ENCODE peak calls at places on chromosome 15, in six cellular contexts. U is HepG2, J is K562, G is A549, S is HCT116, Q is GM12878. B is an unnamed sample.

GRCh38 chr15:27458370-27459084 is 487.5 kb downstream of the GABRG3 start:
- DNase-seq in U (no peak), J (no peak), G (no peak), S (no peak), Q (no peak), B (no peak)

GRCh38 chr15:74270854-74271520 is 34.9 kb downstream of the CCDC33 start:
- DNase-seq in U (no peak), J (no peak), G (no peak), S (no peak), Q (no peak), B (no peak)

GRCh38 chr15:48937886-48938285 is 25.8 kb downstream of the SHC4 start:
- DNase-seq in U (no peak), J (no peak), G (no peak), S (no peak), Q (no peak), B (no peak)

GRCh38 chr15:31887246-31887645 is 143.1 kb upstream of the CHRNA7 start:
- DNase-seq in U (no peak), J (no peak), G (no peak), S (no peak), Q (no peak), B (no peak)

GRCh38 chr15:91186892-91187644 is 87.0 kb downstream of the SV2B start:
- DNase-seq in U (peak), J (no peak), G (no peak), S (no peak), Q (no peak), B (peak)

GRCh38 chr15:101373580-101373979 is 78.5 kb upstream of the SNRPA1 start:
- DNase-seq in U (no peak), J (no peak), G (no peak), S (no peak), Q (no peak), B (no peak)

GRCh38 chr15:51087513-51087912 is 7.2 kb downstream of the TNFAIP8L3 start:
- DNase-seq in U (no peak), J (no peak), G (no peak), S (no peak), Q (no peak), B (no peak)

GRCh38 chr15:39188930-39189329 is 391.9 kb upstream of the THBS1 start:
- DNase-seq in U (peak), J (no peak), G (peak), S (peak), Q (no peak), B (peak)

GRCh38 chr15:81052046-81052445 is 51.3 kb downstream of the TLNRD1 start:
- DNase-seq in U (no peak), J (no peak), G (no peak), S (no peak), Q (no peak), B (no peak)

GRCh38 chr15:51888593-51889195 is 59.2 kb downstream of the TMOD3 start:
- DNase-seq in U (no peak), J (peak), G (peak), S (no peak), Q (no peak), B (peak)

GRCh38 chr15:32838820-32839219 is 121.0 kb downstream of the GREM1 start:
- DNase-seq in U (peak), J (no peak), G (peak), S (no peak), Q (no peak), B (peak)

GRCh38 chr15:56425276-56425675 is 39.7 kb downstream of the MNS1 start:
- DNase-seq in U (no peak), J (no peak), G (no peak), S (no peak), Q (no peak), B (no peak)

GRCh38 chr15:42749266-42749665 is 12.3 kb upstream of the CDAN1 start:
- DNase-seq in U (no peak), J (no peak), G (no peak), S (no peak), Q (no peak), B (no peak)

GRCh38 chr15:75191235-75191634 is 10.4 kb upstream of the C15orf39 start:
- DNase-seq in U (no peak), J (no peak), G (no peak), S (no peak), Q (no peak), B (no peak)

GRCh38 chr15:27884726-27885125 is 214.4 kb downstream of the OCA2 start:
- DNase-seq in U (no peak), J (no peak), G (no peak), S (no peak), Q (no peak), B (no peak)

GRCh38 chr15:98898122-98898521 is 109.5 kb downstream of the PGPEP1L start:
- DNase-seq in U (no peak), J (no peak), G (no peak), S (no peak), Q (no peak), B (no peak)

GRCh38 chr15:98894312-98894711 is 113.3 kb downstream of the PGPEP1L start:
- DNase-seq in U (no peak), J (no peak), G (no peak), S (no peak), Q (no peak), B (no peak)

GRCh38 chr15:98896002-98896721 is 111.4 kb downstream of the PGPEP1L start:
- DNase-seq in U (no peak), J (no peak), G (peak), S (no peak), Q (no peak), B (peak)

GRCh38 chr15:98899266-98900021 is 108.1 kb downstream of the PGPEP1L start:
- DNase-seq in U (no peak), J (no peak), G (no peak), S (no peak), Q (no peak), B (no peak)

GRCh38 chr15:98896802-98897732 is 110.5 kb downstream of the PGPEP1L start:
- DNase-seq in U (peak), J (no peak), G (peak), S (peak), Q (no peak), B (peak)
- TF ChIP-seq CEBPB in U (no peak), J (no peak), G (peak), S (peak), Q (no peak), B (peak)

DNA sequence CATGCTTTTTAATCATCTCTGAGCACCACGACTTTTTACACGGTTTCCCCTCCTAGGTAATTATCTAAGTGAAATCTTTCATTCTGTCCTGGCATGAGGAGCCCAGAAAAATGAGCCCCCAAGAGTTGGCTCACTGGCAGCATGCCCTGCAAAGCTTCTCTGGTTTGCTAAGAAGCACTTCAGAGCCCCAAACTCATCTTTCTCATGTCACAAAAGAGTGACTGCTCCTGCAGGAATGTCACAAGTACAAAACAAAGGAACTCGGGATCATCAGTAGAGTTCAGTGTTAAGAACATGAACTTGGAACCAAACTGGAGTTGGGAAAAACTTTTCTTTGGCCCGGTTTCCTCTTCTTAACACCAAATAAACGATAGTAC is 123.9 kb downstream of the FOXB1 start:
- DNase-seq in U (no peak), J (no peak), G (no peak), S (no peak), Q (no peak), B (peak)
- TF ChIP-seq CEBPB in U (no peak), J (no peak), G (no peak), S (no peak), Q (no peak), B (no peak)

DNA sequence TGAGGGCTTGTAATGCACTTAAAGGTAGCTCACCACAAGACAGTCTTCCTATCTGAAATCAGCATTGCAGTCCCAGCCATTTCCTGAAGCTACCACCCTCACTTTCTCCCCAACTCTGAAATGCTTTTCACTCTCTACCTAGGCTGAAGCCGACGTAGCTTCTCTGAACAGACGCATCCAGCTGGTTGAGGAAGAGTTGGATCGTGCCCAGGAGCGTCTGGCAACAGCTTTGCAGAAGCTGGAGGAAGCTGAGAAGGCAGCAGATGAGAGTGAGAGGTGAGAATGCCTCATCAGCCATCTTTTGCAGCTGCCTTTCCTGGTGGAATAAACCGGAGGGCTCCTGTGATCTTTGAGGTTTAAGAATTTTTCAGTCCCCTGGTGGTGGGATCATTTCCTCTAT is 14.3 kb downstream of the TPM1 start:
- DNase-seq in U (no peak), J (no peak), G (no peak), S (no peak), Q (no peak), B (peak)
- TF ChIP-seq CEBPB in U (no peak), J (no peak), G (no peak), S (no peak), Q (no peak), B (no peak)

GRCh38 chr15:59105839-59106238 is 893 bp downstream of the CCNB2 start:
- DNase-seq in U (no peak), J (no peak), G (peak), S (no peak), Q (no peak), B (no peak)
- TF ChIP-seq CEBPB in U (no peak), J (no peak), G (no peak), S (no peak), Q (no peak), B (no peak)

DNA sequence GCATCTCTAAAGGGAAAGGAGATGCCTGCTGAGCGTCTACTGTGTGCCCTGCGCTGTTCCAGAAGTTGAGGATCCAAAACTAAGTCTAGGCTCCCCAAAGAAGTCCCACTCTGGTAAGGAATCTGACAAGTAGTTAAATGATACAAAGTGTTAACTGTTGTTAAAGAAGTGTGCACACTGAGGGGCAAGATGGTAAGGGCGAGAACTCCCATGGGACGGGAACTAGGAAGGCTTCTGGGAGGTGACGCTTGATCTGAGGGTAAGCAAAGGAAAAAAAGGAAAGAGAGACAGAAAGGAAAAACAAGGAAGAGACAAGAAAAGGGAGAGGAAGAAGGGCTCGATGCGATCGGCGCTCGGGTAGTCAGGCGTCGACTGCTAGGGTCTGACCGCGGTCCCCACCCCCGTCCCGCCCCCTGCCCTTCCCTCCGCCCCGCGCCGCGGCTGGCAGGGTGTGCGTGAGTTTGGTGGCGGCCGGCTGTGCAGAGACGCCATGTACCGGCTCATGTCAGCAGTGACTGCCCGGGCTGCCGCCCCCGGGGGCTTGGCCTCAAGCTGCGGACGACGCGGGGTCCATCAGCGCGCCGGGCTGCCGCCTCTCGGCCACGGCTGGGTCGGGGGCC is at the start of gene LACTB:
- DNase-seq in U (peak), J (peak), G (peak), S (peak), Q (peak), B (peak)
- TF ChIP-seq CEBPB in U (no peak), J (no peak), G (no peak), S (no peak), Q (no peak), B (no peak)

DNA sequence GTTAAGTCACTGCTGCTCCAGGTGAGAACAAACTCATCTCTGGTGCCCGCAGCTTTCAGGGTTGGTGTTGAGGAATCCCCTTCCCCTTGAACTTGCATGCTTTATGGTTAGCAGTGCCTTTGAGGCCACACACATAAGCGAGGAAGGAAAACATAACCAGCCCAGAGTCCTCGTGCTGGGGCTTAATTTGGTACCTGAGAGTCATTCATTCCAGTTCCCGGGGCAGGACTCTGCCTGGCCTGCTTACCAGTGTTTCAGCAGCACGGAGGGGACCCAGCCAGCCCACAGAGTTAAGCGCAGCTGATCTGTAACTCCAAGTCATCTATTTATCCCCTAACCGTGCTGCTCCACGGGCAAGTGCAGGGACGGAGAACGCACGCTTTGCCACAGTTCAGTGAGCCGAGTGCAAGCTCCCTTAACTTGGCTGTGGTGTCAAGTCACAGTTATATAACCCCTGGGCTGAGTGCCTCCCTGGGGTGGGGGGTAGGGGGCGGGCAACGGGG is 302.3 kb upstream of the ICE2 start:
- DNase-seq in U (no peak), J (no peak), G (no peak), S (no peak), Q (no peak), B (no peak)
- TF ChIP-seq CEBPB in U (no peak), J (no peak), G (no peak), S (no peak), Q (no peak), B (no peak)

DNA sequence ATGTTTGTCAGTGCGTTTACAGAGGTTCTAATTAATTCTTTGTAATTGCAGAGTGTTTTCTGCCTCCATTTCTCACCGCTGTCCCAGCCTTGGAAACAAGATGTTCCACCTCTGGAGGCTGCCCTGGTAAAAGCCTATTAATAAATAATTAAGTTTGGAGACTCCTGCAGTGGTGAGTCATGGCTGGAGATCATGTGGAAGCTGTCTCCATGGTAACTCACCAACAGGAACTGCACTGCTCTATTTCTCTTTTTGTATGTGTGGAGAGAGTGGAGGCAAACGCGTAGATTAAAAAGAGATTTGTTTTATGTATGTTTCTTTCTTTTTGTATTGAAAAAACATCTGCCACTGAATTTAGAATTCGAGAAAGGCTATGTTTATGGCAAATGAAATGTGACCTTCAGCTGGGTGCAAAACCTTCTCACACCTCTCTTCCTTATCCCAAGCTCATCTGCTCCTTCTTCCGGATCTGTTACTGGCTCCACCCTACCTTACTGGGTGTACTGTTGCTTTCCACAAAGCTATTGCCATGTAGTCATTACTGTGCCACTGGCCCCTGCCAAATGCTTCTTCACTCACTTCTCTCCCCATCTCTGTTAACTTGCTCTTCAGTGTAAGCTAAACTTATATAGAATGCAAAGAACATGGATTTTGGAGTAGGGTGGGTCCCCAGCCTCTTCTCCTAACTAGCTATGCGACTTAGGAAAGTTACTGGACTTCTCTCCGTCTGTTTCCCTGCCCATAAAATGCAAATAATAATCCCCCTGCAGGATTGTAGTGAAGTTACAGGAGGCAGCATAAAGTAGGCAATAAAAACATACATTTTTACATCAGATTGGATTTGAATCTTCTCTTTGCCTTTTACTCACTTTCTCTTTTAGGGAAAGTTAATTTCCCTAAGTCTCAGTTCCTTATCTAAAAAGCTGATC is 778.5 kb downstream of the NTRK3 start:
- DNase-seq in U (no peak), J (no peak), G (peak), S (no peak), Q (no peak), B (peak)
- TF ChIP-seq CEBPB in U (no peak), J (no peak), G (no peak), S (no peak), Q (no peak), B (no peak)

GRCh38 chr15:68416158-68416535 is 15.8 kb downstream of the ITGA11 start:
- DNase-seq in U (no peak), J (no peak), G (no peak), S (no peak), Q (no peak), B (no peak)

GRCh38 chr15:68418611-68419161 is 13.3 kb downstream of the ITGA11 start:
- DNase-seq in U (no peak), J (no peak), G (no peak), S (no peak), Q (no peak), B (peak)

GRCh38 chr15:68417051-68417450 is 14.9 kb downstream of the ITGA11 start:
- DNase-seq in U (no peak), J (no peak), G (no peak), S (no peak), Q (no peak), B (no peak)

GRCh38 chr15:68419301-68420175 is 12.4 kb downstream of the ITGA11 start:
- DNase-seq in U (no peak), J (no peak), G (no peak), S (no peak), Q (no peak), B (no peak)

DNA sequence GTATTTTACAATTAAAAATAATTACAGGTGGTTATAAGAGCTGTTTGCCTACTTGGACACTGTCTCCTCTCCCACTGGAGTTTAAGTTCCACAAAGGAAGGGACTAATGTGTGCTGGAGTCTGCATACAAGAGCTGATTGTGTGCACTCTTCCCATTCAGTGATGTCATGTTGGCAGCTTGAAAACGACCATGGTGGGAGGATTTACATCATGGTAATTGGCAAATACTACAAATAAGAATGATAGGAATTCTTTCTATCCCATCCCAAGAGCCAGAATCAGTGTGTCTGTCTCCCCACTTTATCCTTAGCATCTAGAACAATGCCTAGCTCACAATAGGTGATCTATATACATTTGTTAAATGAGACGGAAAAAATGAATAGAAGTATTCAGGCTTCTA is 14.1 kb downstream of the ITGA11 start:
- DNase-seq in U (no peak), J (no peak), G (no peak), S (no peak), Q (no peak), B (peak)
- TF ChIP-seq CEBPB in U (no peak), J (no peak), G (no peak), S (no peak), Q (no peak), B (no peak)

GRCh38 chr15:25238126-25238525 is 200.7 kb downstream of the UBE3A start:
- DNase-seq in U (no peak), J (no peak), G (no peak), S (no peak), Q (no peak), B (no peak)
- TF ChIP-seq CEBPB in U (no peak), J (no peak), G (no peak), S (no peak), Q (no peak), B (no peak)

GRCh38 chr15:78051622-78052405 is 25.7 kb downstream of the TBC1D2B start:
- DNase-seq in U (no peak), J (no peak), G (no peak), S (no peak), Q (no peak), B (peak)
- TF ChIP-seq CEBPB in U (no peak), J (no peak), G (no peak), S (no peak), Q (no peak), B (no peak)